ENCODE peak calls at places on chromosomes 7 and 10, in five cellular contexts. Z is CD8-positive, alpha-beta T cell; B is endothelial cell; W is heart right ventricle; L is fibroblast of lung. K is an unnamed sample.

GRCh38 chr7:31251441-31251840 is 89.1 kb downstream of the NEUROD6 start:
- DNase-seq in W (no peak), Z (no peak), L (no peak), B (no peak), K (no peak)

GRCh38 chr7:27097686-27098492 is 2.1 kb upstream of the HOXA1 start:
- DNase-seq in B (no peak), W (no peak), Z (no peak), L (peak), K (no peak)

GRCh38 chr10:8146650-8147049 is 92.2 kb downstream of the GATA3 start:
- DNase-seq in L (no peak), W (no peak), Z (no peak), B (no peak), K (no peak)

GRCh38 chr10:43683451-43684197 is 34.9 kb upstream of the ZNF32 start:
- DNase-seq in L (no peak), W (no peak), Z (no peak), B (peak), K (no peak)

GRCh38 chr7:130486114-130486962 is 5.5 kb upstream of the MEST start:
- DNase-seq in Z (peak), B (peak), W (peak), L (peak), K (no peak)

GRCh38 chr7:41107938-41108448 is 594.9 kb downstream of the INHBA start:
- DNase-seq in L (no peak), B (no peak), W (no peak), Z (no peak), K (peak)

GRCh38 chr7:30995541-30995940 is 31.8 kb downstream of the GHRHR start:
- DNase-seq in B (no peak), L (no peak), Z (no peak), W (no peak), K (no peak)

GRCh38 chr10:75294518-75294865 is 58.7 kb upstream of the COMTD1 start:
- DNase-seq in Z (no peak), B (no peak), W (peak), L (peak), K (no peak)

GRCh38 chr7:16891338-16891737 is 9.6 kb upstream of the AGR3 start:
- DNase-seq in L (peak), B (peak), Z (no peak), W (peak), K (peak)

GRCh38 chr10:58704226-58705200 is 191.8 kb downstream of the BICC1 start:
- DNase-seq in Z (no peak), W (no peak), B (no peak), L (peak), K (peak)

GRCh38 chr10:33459597-33459996 is 125.1 kb upstream of the NRP1 start:
- DNase-seq in L (no peak), W (no peak), Z (no peak), B (no peak), K (peak)

GRCh38 chr7:136600475-136600874 is 268.0 kb upstream of the CHRM2 start:
- DNase-seq in B (no peak), L (no peak), W (no peak), Z (no peak), K (no peak)

GRCh38 chr7:47327306-47327697 is 254.6 kb downstream of the TNS3 start:
- DNase-seq in B (no peak), W (no peak), Z (no peak), L (no peak), K (peak)

GRCh38 chr10:63976538-63976937 is 455.3 kb downstream of the REEP3 start:
- DNase-seq in W (peak), L (peak), Z (no peak), B (peak), K (no peak)

GRCh38 chr10:8389630-8390029 is 335.1 kb downstream of the GATA3 start:
- DNase-seq in B (no peak), W (no peak), Z (no peak), L (no peak), K (no peak)

GRCh38 chr10:31698169-31698890 is 230.3 kb downstream of the ARHGAP12 start:
- DNase-seq in L (peak), W (peak), B (no peak), Z (no peak), K (peak)

DNA sequence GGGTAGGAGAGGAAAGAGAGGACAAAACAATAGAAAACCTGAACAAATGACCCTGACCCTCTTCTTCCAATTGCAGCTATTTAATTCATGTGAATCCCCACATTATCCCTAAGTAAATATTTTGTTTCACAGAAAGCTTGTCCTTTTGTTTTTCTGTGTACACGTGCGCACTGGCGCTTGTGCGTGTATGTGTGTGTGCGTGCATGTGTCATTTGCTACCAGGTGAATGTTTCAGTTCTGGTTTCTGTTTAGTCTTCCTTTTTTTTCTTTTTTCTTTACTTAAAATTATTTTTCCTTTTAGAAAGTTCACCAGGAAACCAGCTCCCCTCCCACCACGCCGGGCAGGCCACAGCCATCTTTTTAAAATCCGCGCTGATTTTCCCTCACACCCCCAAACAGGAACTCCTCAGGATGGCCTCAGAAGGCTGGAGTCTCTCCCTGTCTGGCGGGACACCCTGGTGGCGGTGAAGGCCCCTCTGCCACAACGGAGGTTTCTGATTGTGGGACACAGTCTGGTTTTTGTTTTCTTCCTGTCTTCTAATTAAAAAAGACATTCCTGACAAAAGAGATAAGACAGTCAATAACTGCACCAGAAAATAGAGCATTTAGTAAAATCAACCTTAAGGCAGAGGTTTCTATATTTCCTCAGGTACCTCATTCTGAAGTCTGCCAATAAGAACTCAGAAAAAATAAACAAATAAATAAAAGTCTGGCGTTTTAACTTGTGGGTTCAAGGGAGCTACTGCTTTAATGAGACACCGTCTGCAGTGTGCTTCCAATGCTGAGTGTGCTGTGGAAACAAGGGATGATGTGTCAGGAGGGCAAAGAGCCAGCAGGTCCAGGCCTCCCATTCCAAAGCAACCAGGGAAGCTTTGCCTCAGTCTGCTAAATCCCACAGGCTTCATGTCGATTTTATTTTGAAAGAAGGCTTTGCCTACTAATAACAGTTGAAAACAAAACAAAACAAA is 17.4 kb downstream of the IRF5 start:
- DNase-seq in W (no peak), B (no peak), Z (no peak), L (peak), K (peak)
- TF ChIP-seq CTCF in W (no peak), B (no peak), Z (no peak), L (no peak), K (no peak)

DNA sequence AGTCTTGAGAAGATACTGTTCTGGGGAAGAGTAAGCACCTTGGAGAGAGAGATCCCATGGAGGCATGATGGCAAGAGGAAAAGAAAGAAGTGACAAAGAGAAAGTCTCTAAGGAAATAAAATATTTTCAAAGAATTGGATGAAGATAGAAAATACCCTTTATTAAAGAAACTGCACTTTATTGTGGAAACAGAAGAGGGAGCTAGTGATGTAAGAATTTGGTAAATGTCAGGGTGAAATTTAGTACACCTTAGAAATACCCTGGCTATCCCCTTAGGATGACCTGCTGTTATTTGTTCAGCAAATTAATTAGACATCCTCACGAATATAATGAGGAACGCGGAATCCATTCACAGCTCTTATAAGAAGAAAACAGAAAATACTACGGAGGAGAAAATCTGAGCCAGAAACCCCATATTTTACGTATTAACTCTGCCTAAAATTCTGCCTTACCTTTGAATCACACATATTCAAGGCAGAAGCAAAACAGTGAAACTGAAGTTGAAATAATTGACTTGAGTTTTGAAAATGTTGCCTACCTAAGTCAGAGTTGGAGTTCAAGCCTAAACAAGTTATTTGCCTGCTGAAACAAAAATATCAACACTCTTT is 90.7 kb downstream of the TFPI2 start:
- DNase-seq in Z (no peak), B (no peak), L (peak), W (no peak), K (no peak)
- TF ChIP-seq CTCF in Z (no peak), B (peak), L (peak), W (no peak), K (peak)

GRCh38 chr7:84452618-84453017 is 258.0 kb upstream of the SEMA3A start:
- DNase-seq in L (no peak), Z (no peak), B (no peak), W (no peak), K (no peak)

GRCh38 chr7:84455788-84456187 is 261.2 kb upstream of the SEMA3A start:
- DNase-seq in B (no peak), L (peak), Z (no peak), W (no peak), K (no peak)

GRCh38 chr7:84450802-84451201 is 256.2 kb upstream of the SEMA3A start:
- DNase-seq in L (no peak), Z (no peak), B (no peak), W (no peak), K (no peak)

DNA sequence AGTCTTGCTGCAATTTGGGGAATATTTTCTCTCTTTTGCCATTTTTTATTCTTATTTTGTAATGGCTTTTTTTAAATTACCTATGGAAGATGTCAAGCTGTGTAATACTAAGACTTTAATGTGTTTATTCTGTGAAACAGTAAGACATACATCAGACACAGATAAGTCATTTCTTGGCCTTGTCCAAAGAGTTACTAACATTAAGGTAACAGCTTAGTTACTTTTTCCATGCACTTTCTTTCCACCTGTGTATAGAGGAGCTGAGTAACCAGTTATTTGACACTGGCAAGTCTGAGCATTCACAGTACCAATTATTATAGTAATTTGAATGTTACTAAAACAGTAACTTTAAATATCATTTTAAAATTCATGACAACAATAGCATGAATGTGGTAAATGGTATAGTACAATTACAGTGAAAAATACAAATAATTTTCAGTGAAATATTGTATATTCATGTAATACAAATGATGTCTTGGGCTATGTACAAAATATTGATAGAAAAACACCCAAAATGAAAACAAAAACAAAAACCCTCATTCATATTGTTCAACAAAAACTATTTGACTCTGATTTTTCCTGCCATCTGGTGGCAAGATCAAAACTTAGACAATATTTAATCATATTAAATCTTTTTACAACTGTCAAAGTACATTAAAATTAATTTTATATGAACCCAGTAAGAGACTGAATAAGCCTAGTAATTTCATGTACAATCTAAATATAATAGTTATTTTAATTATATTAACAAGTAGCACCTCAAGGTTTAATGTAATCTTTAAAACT is 259.8 kb upstream of the SEMA3A start:
- DNase-seq in B (no peak), W (no peak), L (peak), Z (no peak), K (no peak)
- TF ChIP-seq CTCF in B (no peak), W (no peak), L (peak), Z (no peak), K (peak)

GRCh38 chr10:2120781-2121180 is 383.5 kb upstream of the ADARB2 start:
- DNase-seq in Z (no peak), W (no peak), B (no peak), L (no peak), K (no peak)

GRCh38 chr10:2119316-2119715 is 382.0 kb upstream of the ADARB2 start:
- DNase-seq in Z (no peak), L (no peak), W (no peak), B (no peak), K (no peak)

GRCh38 chr10:2121944-2122343 is 384.6 kb upstream of the ADARB2 start:
- DNase-seq in Z (no peak), L (no peak), B (no peak), W (no peak), K (no peak)

GRCh38 chr10:2121315-2121714 is 384.0 kb upstream of the ADARB2 start:
- DNase-seq in L (no peak), W (no peak), Z (no peak), B (no peak), K (no peak)

GRCh38 chr10:2117641-2118040 is 380.3 kb upstream of the ADARB2 start:
- DNase-seq in Z (no peak), L (no peak), W (no peak), B (no peak), K (no peak)
- TF ChIP-seq CTCF in Z (no peak), L (no peak), W (no peak), B (no peak), K (no peak)